ENCODE peak calls at places on chromosomes 1 and 21, in five cellular contexts. F, B, C, I and V are unnamed samples.
A peak's percentile ranks its signal among the peaks of the same experiment; 100 is the strongest.

GRCh38 chr1:92623187-92623778 is 136.6 kb upstream of the GFI1 start:
- DNase-seq in F (no peak), B (peak; percentile 3), C (no peak), I (no peak), V (no peak)

GRCh38 chr1:22204989-22205913 is 62.4 kb upstream of the WNT4 start:
- DNase-seq in F (no peak), I (no peak), B (peak; percentile 10), C (no peak), V (no peak)

GRCh38 chr1:178047403-178048093 is 46.4 kb upstream of the RASAL2 start:
- DNase-seq in B (no peak), F (no peak), I (no peak), C (no peak), V (no peak)

GRCh38 chr1:72366473-72366872 is 84.1 kb upstream of the NEGR1 start:
- DNase-seq in F (no peak), I (no peak), B (no peak), C (no peak), V (no peak)

GRCh38 chr1:201186212-201186611 is 4.4 kb upstream of the IGFN1 start:
- DNase-seq in C (no peak), F (no peak), B (no peak), I (no peak), V (no peak)

GRCh38 chr1:203173566-203173965 is 2.1 kb downstream of the MYBPH start:
- DNase-seq in I (no peak), C (no peak), F (peak; percentile 55), B (no peak), V (no peak)

GRCh38 chr1:33181906-33182305 is at the start of gene TRIM62:
- DNase-seq in F (peak; percentile 95), B (peak; percentile 65), I (peak; percentile 92), C (peak; percentile 91), V (peak; percentile 88)

GRCh38 chr1:910311-910880 is 13.3 kb upstream of the SAMD11 start:
- DNase-seq in C (peak; percentile 36), B (no peak), I (peak; percentile 65), F (peak; percentile 17), V (peak; percentile 4)

GRCh38 chr1:175927944-175928343 is 184.5 kb upstream of the TNR start:
- DNase-seq in I (no peak), C (no peak), F (no peak), B (no peak), V (no peak)

GRCh38 chr1:107263291-107263790 is 122.5 kb downstream of the NTNG1 start:
- DNase-seq in F (no peak), B (no peak), C (no peak), I (no peak), V (no peak)

GRCh38 chr1:234675561-234675960 is 65.6 kb upstream of the IRF2BP2 start:
- DNase-seq in I (no peak), C (no peak), B (no peak), F (no peak), V (no peak)

GRCh38 chr1:82838066-82838465 is 1037.3 kb downstream of the ADGRL2 start:
- DNase-seq in I (no peak), F (no peak), C (no peak), B (no peak), V (no peak)

GRCh38 chr1:198295186-198295585 is 138.4 kb downstream of the NEK7 start:
- DNase-seq in I (no peak), C (no peak), B (no peak), F (no peak), V (no peak)

GRCh38 chr1:11731719-11732283 is 4.1 kb upstream of the AGTRAP start:
- DNase-seq in C (peak; percentile 73), F (no peak), I (peak; percentile 94), B (no peak), V (no peak)

GRCh38 chr1:3073520-3074296 is 4.7 kb downstream of the PRDM16 start:
- DNase-seq in F (no peak), B (no peak), C (no peak), I (no peak), V (no peak)

GRCh38 chr1:3074800-3075199 is 5.8 kb downstream of the PRDM16 start:
- DNase-seq in B (no peak), I (no peak), C (no peak), F (no peak), V (no peak)

GRCh38 chr1:3072948-3073519 is 4.0 kb downstream of the PRDM16 start:
- DNase-seq in F (no peak), B (no peak), C (no peak), I (no peak), V (no peak)

GRCh38 chr1:3075666-3076387 is 6.8 kb downstream of the PRDM16 start:
- DNase-seq in C (no peak), B (no peak), F (no peak), I (no peak), V (no peak)

DNA sequence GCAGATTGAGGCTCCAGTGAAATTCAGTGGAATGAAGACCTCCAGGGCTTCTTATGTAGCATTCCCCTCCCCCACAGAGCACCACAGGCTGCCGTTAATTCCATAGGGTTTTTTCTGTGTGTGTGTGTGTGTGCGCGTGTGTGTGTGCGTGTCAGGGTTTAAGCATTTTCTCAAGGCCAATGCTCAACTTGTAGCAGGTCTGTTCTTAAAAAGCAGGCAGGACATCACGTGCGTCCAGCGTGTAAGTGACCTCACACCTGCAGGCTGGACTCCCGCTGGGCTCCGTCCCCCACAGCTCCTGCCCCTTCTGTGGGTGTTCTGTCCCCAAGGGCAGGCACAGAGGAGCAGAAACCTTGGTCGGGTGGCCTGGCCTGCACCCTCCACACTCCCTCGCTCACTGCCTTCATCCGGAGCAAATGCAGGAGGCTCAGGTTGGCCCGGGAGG is 5.3 kb downstream of the PRDM16 start:
- DNase-seq in F (no peak), I (no peak), B (peak; percentile 16), C (no peak), V (no peak)
- TF ChIP-seq POLR2A in F (no peak), I (no peak), B (no peak), C (no peak), V (no peak)

DNA sequence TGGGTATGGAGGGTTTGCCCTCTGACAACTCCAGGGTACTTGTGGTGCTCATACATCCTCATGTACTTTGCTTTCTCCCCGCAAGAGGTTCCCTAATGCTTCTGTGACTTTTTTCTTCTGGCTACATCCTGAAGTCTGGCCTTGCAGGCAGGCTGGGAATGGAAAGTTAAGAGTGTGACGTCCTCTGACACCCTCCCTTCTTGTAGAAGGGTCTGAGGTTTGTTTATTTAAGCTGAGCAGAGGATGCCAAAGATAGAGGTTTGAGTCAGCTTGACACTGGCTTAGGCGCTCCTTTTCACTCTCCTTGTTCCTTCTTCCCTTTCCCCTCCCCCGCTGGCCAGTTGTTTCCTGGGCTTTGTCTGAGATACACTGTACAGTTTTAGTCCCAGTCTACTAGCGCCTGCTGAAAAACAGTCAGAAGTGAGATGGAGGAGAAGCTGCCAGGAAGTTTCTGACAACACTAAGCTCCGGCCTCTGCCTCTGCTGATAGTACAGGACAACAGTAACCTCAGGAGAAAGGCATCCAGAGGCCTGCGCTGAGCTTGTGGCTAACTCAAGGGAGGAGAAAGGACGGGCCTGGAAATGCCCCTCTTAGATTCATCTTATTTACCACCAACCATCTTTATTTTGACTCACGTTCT is at the start of gene MACF1:
- DNase-seq in I (peak; percentile 92), C (peak; percentile 79), F (no peak), B (peak; percentile 82), V (peak; percentile 56)
- TF ChIP-seq POLR2A in I (no peak), C (no peak), F (no peak), B (no peak), V (no peak)

DNA sequence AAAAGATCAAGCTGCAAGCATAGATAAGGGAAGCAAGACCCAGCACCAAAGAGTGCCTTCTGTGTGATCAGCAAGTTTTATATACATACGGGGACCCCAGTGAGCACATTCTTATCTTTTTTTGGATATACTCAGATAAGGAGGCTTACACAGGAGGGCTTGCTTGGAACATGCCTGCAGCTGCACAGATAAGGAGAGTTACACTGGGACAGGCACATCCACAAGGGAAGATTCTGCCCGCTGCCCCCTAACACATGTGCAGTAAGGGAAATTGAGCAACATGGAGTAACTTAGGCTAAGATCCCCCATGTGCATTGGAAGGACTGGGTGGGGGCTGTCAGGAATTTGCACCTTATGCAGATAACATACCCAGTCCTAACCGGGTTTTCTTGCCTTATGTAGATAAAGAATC is 1334.7 kb downstream of the MRPL39 start:
- DNase-seq in F (no peak), B (no peak), C (no peak), I (no peak), V (no peak)
- TF ChIP-seq POLR2A in F (no peak), B (no peak), C (no peak), I (no peak), V (no peak)

GRCh38 chr1:225695578-225696332 is 42.8 kb upstream of the ENAH start:
- DNase-seq in C (no peak), B (no peak), F (no peak), I (no peak), V (no peak)

GRCh38 chr1:225691861-225692516 is 39.1 kb upstream of the ENAH start:
- DNase-seq in I (no peak), F (no peak), C (no peak), B (no peak), V (no peak)

GRCh38 chr1:225693085-225693698 is 40.3 kb upstream of the ENAH start:
- DNase-seq in B (no peak), I (no peak), C (no peak), F (no peak), V (no peak)

GRCh38 chr1:225692517-225692879 is 39.6 kb upstream of the ENAH start:
- DNase-seq in C (no peak), B (no peak), F (no peak), I (no peak), V (no peak)

GRCh38 chr1:225694151-225694603 is 41.3 kb upstream of the ENAH start:
- DNase-seq in C (peak; percentile 43), B (peak; percentile 76), I (no peak), F (no peak), V (no peak)
- TF ChIP-seq POLR2A in C (no peak), B (no peak), I (no peak), F (no peak), V (no peak)

DNA sequence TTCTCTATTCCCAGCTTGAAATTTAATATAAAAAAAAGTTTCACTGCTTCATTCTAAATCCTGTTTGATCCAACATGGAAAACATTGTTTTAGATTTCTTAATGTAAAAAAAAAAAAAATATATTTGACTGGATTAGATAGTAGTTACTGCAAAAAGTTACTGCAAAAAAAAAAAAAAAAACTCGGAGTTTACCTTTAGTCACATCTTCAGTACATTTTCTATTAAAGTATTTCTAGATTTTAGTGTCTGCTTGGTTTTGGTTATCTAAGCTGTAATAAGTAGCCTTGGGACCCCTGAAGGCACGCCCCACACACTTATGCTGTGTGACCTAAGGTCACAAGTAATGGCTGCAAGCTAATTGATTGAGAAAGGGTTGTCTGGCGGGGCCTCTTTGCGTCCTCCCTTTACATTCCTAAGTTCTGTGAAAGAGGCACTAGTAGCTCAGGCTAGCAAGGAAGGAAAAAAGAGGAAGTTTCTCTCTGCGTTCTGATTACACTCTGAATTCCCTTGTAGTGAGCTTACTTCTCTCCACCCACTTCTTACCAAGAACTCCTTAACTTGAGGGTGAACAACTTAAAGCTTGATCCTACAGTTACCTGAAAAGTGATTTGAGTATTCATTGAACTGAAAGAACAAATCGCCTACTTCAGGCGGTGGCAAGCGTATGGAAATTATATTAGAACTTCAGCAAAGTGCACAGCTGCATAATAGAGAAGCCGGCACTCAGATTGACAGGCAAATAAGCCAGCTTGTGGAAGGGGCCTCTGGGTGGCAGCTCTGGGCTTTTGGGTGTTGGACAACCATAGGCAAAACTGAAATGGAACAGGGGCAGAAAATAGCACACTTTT is 464.2 kb downstream of the USP25 start:
- DNase-seq in B (peak; percentile 81), C (peak; percentile 73), F (no peak), I (peak; percentile 80), V (peak; percentile 9)
- TF ChIP-seq POLR2A in B (no peak), C (no peak), F (no peak), I (no peak), V (no peak)